ENCODE peak calls at places on chromosomes 16 and 17, in five cellular contexts. One of them, this sample, is unnamed.

GRCh38 chr16:28590384-28591340 is 6.2 kb downstream of the SULT1A2 start:
- DNase-seq in stimulated activated CD4-positive, alpha-beta T cell treated with anti-CD3 and anti-CD28 coated beads, Interleukin-2, amount 100 ng/mL, for 24 hours: no peak
- DNase-seq in astrocyte of the hippocampus: no peak
- DNase-seq in amniotic stem cell: no peak
- DNase-seq in adrenal gland: no peak
- DNase-seq in this sample: no peak

GRCh38 chr17:80513201-80513600 is 31.4 kb upstream of the RPTOR start:
- DNase-seq in amniotic stem cell: no peak
- DNase-seq in astrocyte of the hippocampus: no peak
- DNase-seq in adrenal gland: peak
- DNase-seq in stimulated activated CD4-positive, alpha-beta T cell treated with anti-CD3 and anti-CD28 coated beads, Interleukin-2, amount 100 ng/mL, for 24 hours: no peak
- DNase-seq in this sample: no peak

GRCh38 chr16:49010396-49010795 is 271.2 kb downstream of the CBLN1 start:
- DNase-seq in adrenal gland: no peak
- DNase-seq in stimulated activated CD4-positive, alpha-beta T cell treated with anti-CD3 and anti-CD28 coated beads, Interleukin-2, amount 100 ng/mL, for 24 hours: no peak
- DNase-seq in amniotic stem cell: no peak
- DNase-seq in astrocyte of the hippocampus: no peak
- DNase-seq in this sample: no peak

GRCh38 chr16:50467943-50468748 is 80.0 kb upstream of the NKD1 start:
- DNase-seq in stimulated activated CD4-positive, alpha-beta T cell treated with anti-CD3 and anti-CD28 coated beads, Interleukin-2, amount 100 ng/mL, for 24 hours: peak
- DNase-seq in adrenal gland: peak
- DNase-seq in astrocyte of the hippocampus: peak
- DNase-seq in amniotic stem cell: no peak
- DNase-seq in this sample: peak

GRCh38 chr17:59381716-59382570 is 50.5 kb downstream of the YPEL2 start:
- DNase-seq in amniotic stem cell: no peak
- DNase-seq in adrenal gland: no peak
- DNase-seq in stimulated activated CD4-positive, alpha-beta T cell treated with anti-CD3 and anti-CD28 coated beads, Interleukin-2, amount 100 ng/mL, for 24 hours: no peak
- DNase-seq in astrocyte of the hippocampus: no peak
- DNase-seq in this sample: peak

GRCh38 chr17:40547079-40547784 is 18.0 kb downstream of the CCR7 start:
- DNase-seq in astrocyte of the hippocampus: peak
- DNase-seq in adrenal gland: no peak
- DNase-seq in stimulated activated CD4-positive, alpha-beta T cell treated with anti-CD3 and anti-CD28 coated beads, Interleukin-2, amount 100 ng/mL, for 24 hours: peak
- DNase-seq in amniotic stem cell: no peak
- DNase-seq in this sample: no peak

GRCh38 chr16:30066882-30067583 is 1.5 kb downstream of the ALDOA start:
- DNase-seq in stimulated activated CD4-positive, alpha-beta T cell treated with anti-CD3 and anti-CD28 coated beads, Interleukin-2, amount 100 ng/mL, for 24 hours: no peak
- DNase-seq in astrocyte of the hippocampus: no peak
- DNase-seq in adrenal gland: peak
- DNase-seq in amniotic stem cell: no peak
- DNase-seq in this sample: no peak

GRCh38 chr16:13300066-13300465 is 398.7 kb downstream of the SHISA9 start:
- DNase-seq in adrenal gland: no peak
- DNase-seq in stimulated activated CD4-positive, alpha-beta T cell treated with anti-CD3 and anti-CD28 coated beads, Interleukin-2, amount 100 ng/mL, for 24 hours: no peak
- DNase-seq in amniotic stem cell: no peak
- DNase-seq in astrocyte of the hippocampus: no peak
- DNase-seq in this sample: no peak

GRCh38 chr16:50469744-50470301 is 78.4 kb upstream of the NKD1 start:
- DNase-seq in stimulated activated CD4-positive, alpha-beta T cell treated with anti-CD3 and anti-CD28 coated beads, Interleukin-2, amount 100 ng/mL, for 24 hours: no peak
- DNase-seq in adrenal gland: no peak
- DNase-seq in amniotic stem cell: no peak
- DNase-seq in astrocyte of the hippocampus: no peak
- DNase-seq in this sample: peak

GRCh38 chr16:23836404-23837291 is 865 bp downstream of the PRKCB start:
- DNase-seq in astrocyte of the hippocampus: peak
- DNase-seq in amniotic stem cell: no peak
- DNase-seq in stimulated activated CD4-positive, alpha-beta T cell treated with anti-CD3 and anti-CD28 coated beads, Interleukin-2, amount 100 ng/mL, for 24 hours: peak
- DNase-seq in adrenal gland: peak
- DNase-seq in this sample: no peak

GRCh38 chr17:43701318-43701743 is 39.6 kb upstream of the MEOX1 start:
- DNase-seq in stimulated activated CD4-positive, alpha-beta T cell treated with anti-CD3 and anti-CD28 coated beads, Interleukin-2, amount 100 ng/mL, for 24 hours: peak
- DNase-seq in amniotic stem cell: peak
- DNase-seq in astrocyte of the hippocampus: peak
- DNase-seq in adrenal gland: no peak
- DNase-seq in this sample: no peak

GRCh38 chr16:82630219-82630618 is 3.5 kb downstream of the CDH13 start:
- DNase-seq in astrocyte of the hippocampus: peak
- DNase-seq in stimulated activated CD4-positive, alpha-beta T cell treated with anti-CD3 and anti-CD28 coated beads, Interleukin-2, amount 100 ng/mL, for 24 hours: no peak
- DNase-seq in adrenal gland: no peak
- DNase-seq in amniotic stem cell: no peak
- DNase-seq in this sample: no peak

This sample was measured in body of pancreas.